ENCODE peak calls at places on chromosomes 11 and 22, in six cellular contexts. R is memory B cell; W is CD8-positive, alpha-beta T cell; S is left lung; G is pancreas; E is activated B cell treated with CpG ODN at 0.5 μM for 24 hours. D is an unnamed sample.

GRCh38 chr22:29581799-29582198 is 886 bp upstream of the NIPSNAP1 start:
- ATAC-seq in R (no peak), W (no peak), S (peak), G (no peak), E (no peak), D (peak)

GRCh38 chr11:12771875-12772274 is 97.7 kb downstream of the TEAD1 start:
- ATAC-seq in R (no peak), W (no peak), S (no peak), G (no peak), E (no peak), D (no peak)

GRCh38 chr11:66126064-66126463 is 56.0 kb downstream of the PACS1 start:
- ATAC-seq in R (peak), W (no peak), S (peak), G (peak), E (peak), D (peak)

GRCh38 chr11:61041755-61042518 is 60.4 kb upstream of the CD5 start:
- ATAC-seq in R (peak), W (peak), S (peak), G (peak), E (peak), D (peak)

GRCh38 chr11:64447717-64448598 is 89.0 kb downstream of the RPS6KA4 start:
- ATAC-seq in R (peak), W (no peak), S (peak), G (peak), E (peak), D (peak)

GRCh38 chr11:115873813-115874212 is 369.6 kb upstream of the CADM1 start:
- ATAC-seq in R (peak), W (no peak), S (no peak), G (no peak), E (no peak), D (no peak)

GRCh38 chr22:17851754-17852153 is 77.5 kb upstream of the BID start:
- ATAC-seq in R (no peak), W (no peak), S (no peak), G (no peak), E (no peak), D (no peak)

GRCh38 chr22:21693333-21693998 is 27.7 kb downstream of the PPIL2 start:
- ATAC-seq in R (no peak), W (no peak), S (no peak), G (no peak), E (no peak), D (no peak)

GRCh38 chr11:76666408-76666807 is 4.1 kb downstream of the LRRC32 start:
- ATAC-seq in R (peak), W (no peak), S (peak), G (peak), E (peak), D (peak)

GRCh38 chr22:43345761-43346261 is 2.6 kb upstream of the SCUBE1 start:
- ATAC-seq in R (no peak), W (peak), S (no peak), G (no peak), E (no peak), D (no peak)

GRCh38 chr11:119015054-119015611 is 3.0 kb downstream of the RPS25 start:
- ATAC-seq in R (no peak), W (no peak), S (no peak), G (no peak), E (no peak), D (no peak)

GRCh38 chr11:57477507-57478189 is 17.3 kb downstream of the RTN4RL2 start:
- ATAC-seq in R (no peak), W (no peak), S (peak), G (peak), E (no peak), D (peak)

GRCh38 chr11:2677127-2677526 is 22.7 kb downstream of the KCNQ1OT1 start:
- ATAC-seq in R (peak), W (no peak), S (peak), G (no peak), E (peak), D (no peak)

GRCh38 chr11:111941963-111942362 is 4.8 kb downstream of the DIXDC1 start:
- ATAC-seq in R (no peak), W (no peak), S (no peak), G (no peak), E (no peak), D (peak)

GRCh38 chr11:86138958-86139357 is 70.1 kb upstream of the PICALM start:
- ATAC-seq in R (peak), W (peak), S (peak), G (no peak), E (peak), D (no peak)

D was measured in esophagus mucosa.